ENCODE peak calls at places on chromosomes 5 and 9, in six cellular contexts. U is stimulated activated CD8-positive, alpha-beta memory T cell treated with anti-CD3 and anti-CD28 coated beads, Interleukin-15, amount 100 ng/mL, for 4 hours; Y is heart left ventricle; Z is HAP-1; O is NCI-H146; G is ACHN. H is an unnamed sample.

GRCh38 chr9:88789785-88790184 is 201.5 kb upstream of the S1PR3 start:
- DNase-seq in O (no peak), Z (no peak), Y (no peak), U (no peak), G (no peak), H (no peak)

GRCh38 chr9:105880517-105880916 is 186.2 kb downstream of the TMEM38B start:
- DNase-seq in Y (no peak), G (no peak), Z (no peak), U (no peak), O (no peak), H (no peak)

GRCh38 chr9:109903515-109904138 is 123.6 kb downstream of the PALM2AKAP2 start:
- DNase-seq in Z (peak), O (peak), Y (no peak), G (peak), U (no peak), H (peak)

GRCh38 chr5:180866985-180867384 is 5.9 kb upstream of the ZFP62 start:
- DNase-seq in Y (no peak), U (no peak), O (no peak), G (no peak), Z (no peak), H (no peak)

GRCh38 chr5:181133610-181134231 is 2.8 kb upstream of the OR2V1 start:
- DNase-seq in Y (peak), O (no peak), G (peak), Z (no peak), U (no peak), H (no peak)

GRCh38 chr5:178662541-178662860 is 35.7 kb upstream of the CLK4 start:
- DNase-seq in U (no peak), G (no peak), Z (no peak), Y (no peak), O (no peak), H (no peak)

GRCh38 chr5:149471406-149472183 is 79.6 kb downstream of the CSNK1A1 start:
- DNase-seq in U (no peak), Z (no peak), O (no peak), Y (no peak), G (no peak), H (no peak)

GRCh38 chr5:131418846-131419245 is 155.0 kb downstream of the CDC42SE2 start:
- DNase-seq in O (no peak), Y (no peak), Z (no peak), G (no peak), U (no peak), H (no peak)

GRCh38 chr5:89293849-89294248 is 410.9 kb upstream of the MEF2C start:
- DNase-seq in Y (no peak), U (no peak), O (no peak), G (no peak), Z (no peak), H (no peak)

GRCh38 chr9:117757566-117757965 is 53.4 kb downstream of the TLR4 start:
- DNase-seq in U (no peak), Z (no peak), G (no peak), O (no peak), Y (no peak), H (no peak)

GRCh38 chr5:50564079-50564478 is 102.4 kb upstream of the PARP8 start:
- DNase-seq in Y (no peak), O (no peak), Z (no peak), U (no peak), G (no peak), H (no peak)

GRCh38 chr9:121612511-121612998 is 38.9 kb upstream of the DAB2IP start:
- DNase-seq in O (no peak), Y (no peak), G (no peak), Z (no peak), U (no peak), H (no peak)

GRCh38 chr9:125160750-125161149 is 17.4 kb upstream of the SCAI start:
- DNase-seq in G (no peak), Y (no peak), U (no peak), Z (no peak), O (no peak), H (no peak)